ENCODE peak calls at places on chromosomes 13 and 19, in seven cellular contexts. C, J, G, T, H, D and I are unnamed samples.

GRCh38 chr19:5096536-5096935 is 127.6 kb downstream of the KDM4B start:
- DNase-seq in T (no peak), H (no peak), D (no peak), G (no peak), J (no peak), C (no peak), I (no peak)

GRCh38 chr19:50361290-50362029 is 4.0 kb downstream of the NAPSA start:
- DNase-seq in D (no peak), G (no peak), H (no peak), C (no peak), J (no peak), T (no peak), I (peak)

GRCh38 chr19:2451741-2452140 is 5.0 kb downstream of the LMNB2 start:
- DNase-seq in G (peak), D (no peak), H (no peak), T (no peak), J (no peak), C (no peak), I (no peak)

GRCh38 chr13:75153386-75153785 is 328.6 kb downstream of the TBC1D4 start:
- DNase-seq in J (no peak), G (no peak), T (no peak), D (no peak), C (no peak), H (no peak), I (no peak)

GRCh38 chr13:98835156-98835555 is 82.7 kb upstream of the SLC15A1 start:
- DNase-seq in H (no peak), T (no peak), G (no peak), C (no peak), J (no peak), D (no peak), I (no peak)

GRCh38 chr19:34360354-34360909 is 4.6 kb upstream of the GPI start:
- DNase-seq in T (no peak), G (no peak), D (no peak), J (no peak), H (no peak), C (no peak), I (no peak)

GRCh38 chr13:34733720-34734119 is 208.3 kb upstream of the NBEA start:
- DNase-seq in H (no peak), T (no peak), D (no peak), J (peak), G (no peak), C (no peak), I (no peak)

GRCh38 chr19:55041627-55042343 is 3.7 kb upstream of the GP6 start:
- DNase-seq in C (no peak), D (no peak), J (no peak), T (no peak), H (no peak), G (peak), I (no peak)

GRCh38 chr13:76663941-76664340 is 222.3 kb downstream of the KCTD12 start:
- DNase-seq in J (peak), G (no peak), T (no peak), H (no peak), D (no peak), C (no peak), I (no peak)

GRCh38 chr19:56751078-56751489 is 79.5 kb upstream of the ZNF835 start:
- DNase-seq in G (peak), D (no peak), H (no peak), J (no peak), C (no peak), T (no peak), I (no peak)

GRCh38 chr13:113196970-113197737 is 11.3 kb downstream of the PCID2 start:
- DNase-seq in T (no peak), C (no peak), D (no peak), J (no peak), G (no peak), H (no peak), I (no peak)

GRCh38 chr13:110047511-110047910 is 259.4 kb downstream of the COL4A1 start:
- DNase-seq in G (no peak), J (peak), T (no peak), H (peak), C (no peak), D (no peak), I (no peak)

GRCh38 chr19:54473983-54474382 is 887 bp upstream of the CDC42EP5 start:
- DNase-seq in G (no peak), C (no peak), D (no peak), H (no peak), T (no peak), J (no peak), I (no peak)

GRCh38 chr13:110541526-110541920 is 20.0 kb downstream of the RAB20 start:
- DNase-seq in T (no peak), H (no peak), C (no peak), G (no peak), J (no peak), D (no peak), I (no peak)

GRCh38 chr19:47356900-47357299 is 7.8 kb downstream of the DHX34 start:
- DNase-seq in G (no peak), C (no peak), T (no peak), J (no peak), D (no peak), H (no peak), I (no peak)

GRCh38 chr19:342801-343421 is 1.7 kb downstream of the MIER2 start:
- DNase-seq in D (no peak), G (peak), T (no peak), H (peak), C (no peak), J (peak), I (no peak)

GRCh38 chr13:83220241-83220640 is 662.0 kb downstream of the SLITRK1 start:
- DNase-seq in J (no peak), H (no peak), G (no peak), T (no peak), D (no peak), C (no peak), I (no peak)

GRCh38 chr19:4322942-4323665 is 15.5 kb downstream of the STAP2 start:
- DNase-seq in T (no peak), D (no peak), H (no peak), C (no peak), J (no peak), G (peak), I (no peak)

GRCh38 chr19:46022061-46022430 is 807 bp downstream of the PGLYRP1 start:
- DNase-seq in G (no peak), C (no peak), T (no peak), J (no peak), D (no peak), H (no peak), I (no peak)

GRCh38 chr13:20126460-20127262 is 34.2 kb downstream of the GJA3 start:
- DNase-seq in T (no peak), D (no peak), G (no peak), H (no peak), J (no peak), C (no peak), I (no peak)

GRCh38 chr13:29319451-29319850 is 276.0 kb downstream of the SLC7A1 start:
- DNase-seq in H (no peak), T (no peak), C (no peak), G (peak), J (no peak), D (peak), I (no peak)

GRCh38 chr19:58356971-58357797 is 3.9 kb upstream of the A1BG start:
- DNase-seq in D (no peak), G (peak), C (no peak), J (peak), H (no peak), T (no peak), I (no peak)

GRCh38 chr19:31616031-31616430 is 266.8 kb upstream of the TSHZ3 start:
- DNase-seq in T (no peak), G (no peak), J (no peak), D (no peak), C (no peak), H (no peak), I (no peak)

GRCh38 chr19:42293966-42294365 is 8.0 kb upstream of the PRR19 start:
- DNase-seq in G (no peak), T (no peak), C (no peak), J (no peak), D (no peak), H (no peak), I (no peak)

GRCh38 chr19:11405846-11406643 is 13.1 kb downstream of the RGL3 start:
- DNase-seq in J (no peak), H (no peak), T (no peak), C (no peak), D (peak), G (no peak), I (no peak)

GRCh38 chr19:56258272-56258671 is 14.3 kb upstream of the EDDM13 start:
- DNase-seq in T (no peak), H (no peak), G (no peak), C (no peak), D (no peak), J (no peak), I (no peak)

GRCh38 chr19:15259900-15260299 is 27.7 kb upstream of the EPHX3 start:
- DNase-seq in T (no peak), D (peak), H (no peak), G (peak), J (no peak), C (no peak), I (no peak)

GRCh38 chr13:23714672-23715071 is 144.5 kb downstream of the TNFRSF19 start:
- DNase-seq in G (no peak), T (no peak), J (no peak), D (no peak), H (no peak), C (no peak), I (no peak)

GRCh38 chr13:36981156-36981743 is 17.9 kb downstream of the ALG5 start:
- DNase-seq in C (no peak), D (no peak), T (no peak), H (no peak), G (no peak), J (peak), I (peak)

GRCh38 chr19:3336680-3337523 is 29.5 kb upstream of the NFIC start:
- DNase-seq in H (peak), J (peak), G (peak), D (no peak), C (no peak), T (no peak), I (no peak)

GRCh38 chr13:50693755-50694154 is 149.7 kb downstream of the DLEU7 start:
- DNase-seq in G (no peak), T (no peak), C (no peak), H (peak), J (peak), D (peak), I (no peak)

GRCh38 chr13:36030670-36031331 is 100.4 kb downstream of the DCLK1 start:
- DNase-seq in J (peak), T (no peak), C (peak), D (no peak), G (no peak), H (peak), I (no peak)